ENCODE peak calls at places on chromosomes 6 and 20, in four cellular contexts. C is BE2C; L is CD4-positive, CD25-positive, alpha-beta regulatory T cell; R is aorta. H is an unnamed sample. For H3K4me1, the result is how much of the 10 kb centered on the place peaks cover.

GRCh38 chr6:23334360-23334759 is 765.0 kb downstream of the HDGFL1 start:
- DNase-seq in C (no peak), L (no peak), R (no peak), H (no peak)

GRCh38 chr20:43969501-43969900 is 54.8 kb downstream of the TOX2 start:
- DNase-seq in C (no peak), L (no peak), R (no peak), H (no peak)

GRCh38 chr20:49245921-49246740 is 26.9 kb downstream of the DDX27 start:
- DNase-seq in C (peak), L (peak), R (no peak), H (peak)

GRCh38 chr6:158475344-158476302 is 84.3 kb upstream of the TMEM181 start:
- DNase-seq in C (no peak), L (no peak), R (no peak), H (no peak)

GRCh38 chr20:19699132-19699971 is 58.7 kb upstream of the RIN2 start:
- DNase-seq in C (no peak), L (no peak), R (no peak), H (no peak)

GRCh38 chr6:167558213-167558869 is 233.5 kb downstream of the TTLL2 start:
- DNase-seq in C (no peak), L (no peak), R (no peak), H (no peak)

GRCh38 chr6:154414021-154414813 is 57.6 kb upstream of the IPCEF1 start:
- DNase-seq in C (no peak), L (no peak), R (no peak), H (no peak)

GRCh38 chr6:35242486-35242885 is 17.0 kb upstream of the ZNF76 start:
- DNase-seq in C (no peak), L (no peak), R (no peak), H (no peak)

GRCh38 chr6:154157082-154157481 is 118.0 kb downstream of the OPRM1 start:
- DNase-seq in C (no peak), L (peak), R (no peak), H (no peak)

GRCh38 chr6:169589293-169589692 is 112.5 kb downstream of the WDR27 start:
- DNase-seq in C (no peak), L (no peak), R (no peak), H (peak)

GRCh38 chr6:169162968-169163903 is 90.4 kb downstream of the THBS2 start:
- DNase-seq in C (no peak), L (no peak), R (peak), H (no peak)

GRCh38 chr6:30614843-30615218 is 2.2 kb downstream of the PPP1R10 start:
- DNase-seq in C (peak), L (peak), R (peak), H (peak)

GRCh38 chr6:142300758-142301251 is 1.0 kb upstream of the ADGRG6 start:
- DNase-seq in C (no peak), L (no peak), R (peak), H (no peak)

GRCh38 chr20:48970681-48971370 is 49.3 kb downstream of the ARFGEF2 start:
- DNase-seq in C (no peak), L (no peak), R (no peak), H (no peak)

GRCh38 chr20:2688041-2688591 is 4.5 kb upstream of the EBF4 start:
- DNase-seq in C (peak), L (peak), R (no peak), H (peak)

GRCh38 chr6:3442444-3443220 is 14.2 kb downstream of the SLC22A23 start:
- DNase-seq in C (no peak), L (no peak), R (no peak), H (no peak)

GRCh38 chr20:50353289-50353961 is 156.8 kb upstream of the PTPN1 start:
- DNase-seq in C (no peak), L (no peak), R (no peak), H (no peak)

GRCh38 chr20:64149141-64149540 is 15.1 kb upstream of the MYT1 start:
- DNase-seq in C (no peak), L (no peak), R (no peak), H (no peak)

GRCh38 chr6:44157152-44157521 is 1.5 kb upstream of the CAPN11 start:
- DNase-seq in C (no peak), L (no peak), R (no peak), H (no peak)

DNA sequence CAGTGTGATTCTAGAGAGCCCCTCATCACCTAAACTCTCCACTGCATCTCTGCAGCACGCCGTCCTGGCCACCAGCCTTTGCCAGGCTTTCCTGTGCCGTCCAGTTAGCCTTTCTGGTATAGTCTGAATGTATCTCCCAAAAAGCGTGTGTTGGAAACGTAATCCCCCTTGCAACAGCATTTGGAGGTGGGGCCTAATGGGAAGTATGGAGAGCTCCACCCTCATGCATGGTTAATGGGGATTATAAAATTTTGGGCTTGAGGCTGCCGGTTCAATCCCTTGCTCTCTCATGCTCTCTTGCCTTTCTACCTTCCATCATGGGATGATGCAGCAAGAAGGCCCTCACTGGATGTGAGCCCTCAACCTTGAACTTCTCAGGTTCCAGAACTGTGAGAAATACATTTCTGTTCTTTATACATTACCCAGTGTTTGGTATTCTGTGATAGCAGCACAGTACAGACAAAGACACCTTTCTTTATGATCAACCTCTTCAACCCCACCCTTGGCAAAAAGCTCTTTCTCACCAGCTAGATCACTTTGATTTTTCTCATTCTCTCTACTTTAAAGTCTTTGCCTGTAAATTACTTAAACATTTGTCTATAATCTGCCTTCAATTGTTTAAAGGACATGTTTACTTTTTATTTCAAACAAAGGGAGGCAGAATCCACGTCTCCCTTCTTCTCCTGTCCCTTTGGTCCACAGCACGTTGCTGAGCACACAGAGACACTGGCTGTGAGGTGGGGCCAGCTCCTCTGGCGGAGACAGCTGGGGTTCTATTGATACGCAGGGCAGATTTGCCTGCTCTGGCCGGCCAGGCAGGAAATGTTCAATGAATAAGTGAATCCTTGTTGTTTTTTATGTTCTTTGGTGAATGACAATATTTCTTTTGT is 53.1 kb downstream of the NEDD9 start:
- DNase-seq in C (no peak), L (no peak), R (no peak), H (no peak)
- H3K4me1 ChIP-seq in C (under half), L (under half), R (under half), H (under half)

DNA sequence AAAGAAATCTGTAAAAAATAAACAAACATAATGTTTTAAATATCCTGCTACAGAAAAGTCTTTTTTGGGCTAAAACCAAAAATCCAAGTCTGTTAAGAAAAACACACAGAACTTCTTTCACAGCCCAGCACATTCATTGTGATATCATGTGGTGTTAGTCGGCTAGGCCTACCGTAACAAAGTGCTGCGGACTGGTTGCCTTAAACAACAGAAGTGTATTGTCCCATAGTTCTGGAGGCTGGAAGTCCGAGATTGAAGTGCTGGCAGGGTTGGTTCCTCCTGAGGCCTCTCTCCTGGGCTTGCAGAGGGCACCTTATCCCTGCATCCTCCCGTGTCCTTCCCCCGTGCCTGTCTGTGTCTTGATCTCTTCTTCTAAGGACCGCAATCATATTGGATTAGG is 239.1 kb upstream of the TAB2 start:
- DNase-seq in C (no peak), L (no peak), R (no peak), H (no peak)
- H3K4me1 ChIP-seq in C (under half), L (under half), R (under half), H (under half)

GRCh38 chr6:16739329-16739801 is 21.9 kb downstream of the ATXN1 start:
- DNase-seq in C (no peak), L (no peak), R (no peak), H (no peak)
- H3K4me1 ChIP-seq in C (under half), L (under half), R (under half), H (under half)

DNA sequence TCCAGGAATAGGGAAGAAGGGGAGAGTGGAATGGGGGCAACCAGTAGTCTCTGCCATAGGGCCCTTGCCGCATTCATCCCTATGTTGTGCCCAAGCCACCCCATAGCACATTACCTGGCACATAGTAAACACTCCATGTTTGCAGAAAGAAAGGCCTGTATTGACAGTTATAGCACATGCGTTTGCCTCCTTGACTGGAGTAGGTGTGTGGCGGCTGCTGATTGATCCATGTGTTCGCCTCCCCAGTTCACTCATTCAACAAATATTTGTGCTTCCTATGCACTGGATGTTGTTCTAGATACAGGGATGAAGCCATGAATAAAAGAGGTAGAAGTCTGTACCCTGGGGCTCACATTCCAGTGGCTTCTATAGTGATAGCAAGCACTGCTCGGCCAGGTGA is 19.8 kb upstream of the CCDC167 start:
- DNase-seq in C (no peak), L (no peak), R (no peak), H (no peak)
- H3K4me1 ChIP-seq in C (under half), L (half or more), R (under half), H (under half)

DNA sequence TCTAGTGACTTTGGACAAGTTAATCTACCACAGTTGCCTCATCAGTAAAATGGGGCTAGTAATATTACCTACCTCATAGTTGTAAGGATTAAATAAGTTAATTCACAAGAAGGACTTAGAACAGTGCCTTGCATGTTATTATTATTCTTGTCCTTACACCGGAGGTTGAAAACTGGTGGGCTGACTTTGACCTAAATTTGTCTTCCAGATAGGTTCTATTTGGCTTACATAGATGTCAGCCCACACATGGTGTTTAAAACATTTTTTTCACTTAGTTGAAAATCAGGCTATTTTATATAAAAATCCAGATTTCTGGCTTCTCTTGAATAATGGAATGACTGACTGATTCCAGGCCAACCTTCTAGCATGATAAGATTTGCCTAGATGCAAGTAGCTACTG is 3.2 kb downstream of the SYS1 start:
- DNase-seq in C (no peak), L (no peak), R (no peak), H (no peak)
- H3K4me1 ChIP-seq in C (under half), L (under half), R (under half), H (half or more)

DNA sequence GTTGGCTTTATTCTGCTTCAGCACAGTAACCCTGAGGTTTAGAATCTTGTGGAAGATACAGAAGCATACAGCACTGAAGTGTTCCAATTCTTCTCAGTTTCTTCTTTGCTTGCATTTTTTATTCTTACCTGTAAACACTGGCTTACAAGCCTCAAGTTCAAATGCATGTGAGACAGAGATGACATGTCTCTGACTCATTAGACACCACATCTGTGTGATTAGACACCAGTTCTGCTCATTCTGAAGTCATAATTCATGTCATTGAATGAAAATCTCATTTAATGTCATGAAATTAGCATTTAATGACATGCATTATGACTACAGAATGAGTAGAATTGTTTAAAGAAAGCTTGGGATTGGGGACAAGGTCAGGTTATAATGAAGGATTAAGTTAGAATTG is 5.8 kb downstream of the GZF1 start:
- DNase-seq in C (no peak), L (no peak), R (no peak), H (no peak)
- H3K4me1 ChIP-seq in C (under half), L (under half), R (under half), H (under half)

DNA sequence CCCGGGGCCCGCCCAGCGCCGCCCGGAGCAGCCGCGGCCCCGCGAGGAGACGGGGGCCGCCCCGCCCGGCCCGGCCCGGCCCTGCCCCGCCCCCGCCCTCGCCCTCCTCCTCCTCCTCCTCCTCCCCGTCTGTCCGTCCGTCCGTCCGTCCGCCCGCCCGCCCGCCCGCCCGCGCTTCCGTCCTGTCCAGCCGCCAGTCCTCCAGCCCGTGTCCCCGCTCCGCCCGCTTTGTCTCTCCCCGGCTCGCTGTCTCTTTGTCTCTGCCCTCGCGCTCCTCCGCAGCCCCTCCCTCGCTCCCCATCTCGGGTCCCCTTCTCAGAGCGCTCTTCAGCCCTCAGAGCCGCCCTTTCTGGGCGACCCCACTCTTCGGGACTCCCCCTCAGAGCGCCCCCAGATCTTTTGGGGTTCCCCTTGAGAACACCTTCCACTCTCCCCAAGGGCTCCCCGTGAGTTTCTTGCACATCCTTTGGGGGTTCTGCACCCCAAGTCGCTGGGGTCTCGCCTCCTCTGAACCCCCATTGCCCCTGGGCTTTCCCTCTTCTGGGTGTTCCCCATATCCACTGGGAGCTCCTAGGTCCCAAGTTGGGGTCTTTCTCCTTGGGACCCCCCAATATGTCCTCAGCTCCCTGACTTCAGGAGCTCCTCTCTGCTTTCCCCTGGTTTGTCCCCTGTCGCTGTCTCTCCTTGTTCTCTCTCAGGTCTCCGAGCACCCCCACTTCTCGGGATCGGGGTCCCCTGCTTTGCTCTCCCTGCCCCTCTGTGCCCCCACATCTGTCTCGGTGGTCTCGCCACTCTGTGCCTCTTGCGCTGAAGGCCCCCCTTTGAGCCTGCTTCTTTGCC is 79.5 kb upstream of the MYL9 start:
- DNase-seq in C (peak), L (peak), R (peak), H (peak)
- H3K4me1 ChIP-seq in C (under half), L (half or more), R (under half), H (under half)

GRCh38 chr20:33744773-33745385 is 13.1 kb downstream of the ZNF341 start:
- DNase-seq in C (no peak), L (no peak), R (no peak), H (no peak)
- H3K4me1 ChIP-seq in C (under half), L (under half), R (under half), H (under half)